ENCODE peak calls at places on chromosomes 7 and 10, in six cellular contexts. B is suprapubic skin, X is tibial nerve, S is spleen, Y is H1, U is prostate gland. E is an unnamed sample.

GRCh38 chr7:112296416-112296815 is 89.9 kb downstream of the ZNF277 start:
- DNase-seq in B (no peak), X (no peak), S (no peak), Y (no peak), U (no peak), E (no peak)

GRCh38 chr7:44383566-44383965 is 58.2 kb upstream of the CAMK2B start:
- DNase-seq in B (no peak), X (no peak), S (peak; percentile 69), Y (no peak), U (no peak), E (peak; percentile 8)

GRCh38 chr10:102633282-102633681 is 11.0 kb upstream of the TRIM8 start:
- DNase-seq in B (no peak), X (no peak), S (peak; percentile 84), Y (no peak), U (no peak), E (peak; percentile 70)

GRCh38 chr7:109094-109493 is 83.3 kb upstream of the FAM20C start:
- DNase-seq in B (no peak), X (no peak), S (peak; percentile 61), Y (no peak), U (no peak), E (no peak)

GRCh38 chr7:29987083-29987482 is 2.5 kb downstream of the SCRN1 start:
- DNase-seq in B (no peak), X (no peak), S (no peak), Y (no peak), U (no peak), E (no peak)

GRCh38 chr7:16579216-16579615 is 52.6 kb downstream of the LRRC72 start:
- DNase-seq in B (no peak), X (no peak), S (no peak), Y (no peak), U (no peak), E (no peak)

GRCh38 chr10:61451357-61451756 is 1.8 kb downstream of the TMEM26 start:
- DNase-seq in B (no peak), X (no peak), S (no peak), Y (no peak), U (no peak), E (no peak)

GRCh38 chr10:125639846-125640245 is 43.1 kb downstream of the TEX36 start:
- DNase-seq in B (no peak), X (no peak), S (no peak), Y (no peak), U (no peak), E (no peak)

GRCh38 chr7:16753102-16753931 is at the start of gene TSPAN13:
- DNase-seq in B (peak; percentile 82), X (no peak), S (peak; percentile 95), Y (peak; percentile 87), U (peak; percentile 94), E (peak; percentile 90)

GRCh38 chr7:6556196-6556595 is 4.9 kb upstream of the GRID2IP start:
- DNase-seq in B (no peak), X (no peak), S (no peak), Y (no peak), U (no peak), E (no peak)

DNA sequence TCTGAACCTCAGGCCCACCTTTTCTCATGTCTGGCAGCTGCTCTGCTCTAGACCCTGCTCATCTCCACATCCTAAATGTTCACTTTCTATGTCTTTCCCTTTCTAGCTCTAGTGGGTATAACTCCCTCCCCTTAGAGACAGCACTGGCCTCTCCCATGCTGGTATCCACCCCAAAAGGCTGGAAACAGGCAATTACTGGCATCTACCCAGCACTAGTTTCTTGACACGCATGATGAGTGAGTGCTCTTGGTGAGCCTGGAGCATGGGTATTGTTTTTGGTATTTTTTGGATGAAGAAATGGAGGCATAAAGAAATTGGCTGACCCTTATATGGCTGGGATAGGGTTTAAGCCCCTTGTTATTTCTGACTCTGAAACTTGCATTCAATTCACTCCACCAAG is 156.0 kb downstream of the EGFR start:
- DNase-seq in B (no peak), X (no peak), S (no peak), Y (no peak), U (no peak), E (no peak)
- H3K36me3 ChIP-seq in B (peaks cover 85% of the 10 kb centered on the region), X (peaks cover 40% of the 10 kb centered on the region), S (no peaks in the 10 kb centered on the region), Y (no peaks in the 10 kb centered on the region), U (no peaks in the 10 kb centered on the region), E (peaks cover 5% of the 10 kb centered on the region)

GRCh38 chr10:58352956-58353610 is 18.3 kb downstream of the UBE2D1 start:
- DNase-seq in B (no peak), X (no peak), S (no peak), Y (no peak), U (no peak), E (no peak)
- H3K4me1 ChIP-seq in B (no peaks in the 10 kb centered on the region), X (peaks cover 31% of the 10 kb centered on the region), S (peaks cover 86% of the 10 kb centered on the region), Y (peaks cover 3% of the 10 kb centered on the region), U (peaks cover 4% of the 10 kb centered on the region), E (peaks cover 14% of the 10 kb centered on the region)

DNA sequence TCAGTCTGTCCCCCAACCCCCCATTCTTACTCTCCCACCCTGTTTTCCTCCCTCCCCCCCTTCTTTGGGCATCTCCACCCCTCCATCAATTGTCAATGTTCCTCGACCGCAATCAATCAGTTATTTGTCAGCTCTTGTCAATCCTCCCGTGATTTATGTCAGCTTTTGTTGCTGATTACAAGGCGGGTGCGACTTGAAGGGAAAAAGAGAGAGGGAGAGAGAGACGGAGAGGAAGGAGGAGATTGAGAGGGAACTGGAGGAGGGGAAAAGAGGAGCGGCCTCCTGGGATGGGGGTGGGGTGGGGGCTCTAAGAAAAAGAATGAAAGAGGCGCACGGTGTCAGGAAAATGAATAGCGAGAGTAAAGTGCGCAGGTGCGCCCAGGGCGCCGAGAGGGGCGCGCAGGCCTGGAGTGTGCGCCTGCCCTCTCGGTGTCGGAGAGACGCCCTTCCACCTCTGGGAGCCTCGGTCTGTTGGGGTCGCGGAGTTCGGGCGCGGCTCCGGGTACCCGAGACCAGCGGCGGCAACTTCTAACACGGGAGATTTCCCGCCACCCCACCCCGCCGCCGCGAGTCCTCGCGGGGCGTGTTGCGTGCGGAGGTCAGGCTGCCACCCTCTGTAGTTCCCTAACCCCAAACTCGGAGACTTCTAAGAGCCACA is 1.1 kb upstream of the ZNF503 start:
- DNase-seq in B (no peak), X (peak; percentile 17), S (no peak), Y (no peak), U (peak; percentile 52), E (peak; percentile 47)
- TF ChIP-seq POLR2A in B (no peak), X (no peak), S (no peak), Y (no peak), U (peak; percentile 40), E (no peak)

GRCh38 chr7:137878333-137878961 is 31.7 kb upstream of the DGKI start:
- DNase-seq in B (peak; percentile 87), X (no peak), S (peak; percentile 81), Y (no peak), U (no peak), E (peak; percentile 68)

GRCh38 chr7:137881607-137882260 is 35.0 kb upstream of the DGKI start:
- DNase-seq in B (no peak), X (no peak), S (no peak), Y (no peak), U (no peak), E (no peak)

GRCh38 chr7:137880432-137880831 is 33.7 kb upstream of the DGKI start:
- DNase-seq in B (no peak), X (no peak), S (no peak), Y (no peak), U (no peak), E (no peak)

GRCh38 chr7:137877301-137877700 is 30.5 kb upstream of the DGKI start:
- DNase-seq in B (no peak), X (no peak), S (no peak), Y (no peak), U (no peak), E (no peak)

DNA sequence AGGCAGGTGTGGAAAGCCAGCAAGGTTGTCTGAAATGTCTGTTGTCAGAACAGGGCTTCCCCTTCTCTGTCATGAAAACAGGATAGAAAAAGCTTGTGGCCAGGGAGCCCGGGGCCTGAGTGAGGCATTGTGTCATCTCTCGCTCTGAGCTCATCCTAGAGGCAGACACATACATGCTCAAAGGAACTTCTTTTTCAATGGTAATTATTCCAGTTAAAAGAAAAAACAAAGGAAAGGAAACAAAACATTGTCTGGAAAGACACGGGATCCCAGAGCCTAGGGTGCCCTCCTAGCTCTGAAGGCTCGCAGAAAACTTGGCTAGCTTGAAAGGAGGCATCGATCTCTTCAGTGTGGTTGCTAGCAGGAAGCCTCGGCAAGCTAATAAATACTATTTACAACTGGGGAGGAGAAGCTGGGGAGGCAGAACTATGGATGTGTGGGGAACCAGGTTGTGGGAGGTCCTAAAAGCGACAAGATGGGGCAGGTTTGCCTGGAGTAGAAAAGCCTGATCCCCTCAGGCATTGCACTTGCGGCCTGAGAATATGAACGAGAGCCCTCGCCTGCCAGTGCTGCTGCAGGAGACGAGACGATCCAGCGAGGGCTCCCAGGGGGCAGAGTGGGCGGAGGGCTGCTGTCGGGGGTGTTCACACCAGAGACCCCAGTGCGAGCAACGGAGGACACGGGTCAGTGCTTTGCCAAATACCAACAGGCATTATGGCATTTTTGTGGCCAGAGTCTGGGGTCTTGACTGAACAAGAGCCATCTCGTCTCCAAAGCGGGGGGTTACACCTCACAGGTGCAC is 32.8 kb upstream of the DGKI start:
- DNase-seq in B (no peak), X (no peak), S (peak; percentile 70), Y (peak; percentile 71), U (no peak), E (no peak)
- H3K36me3 ChIP-seq in B (peaks cover 66% of the 10 kb centered on the region), X (peaks cover 78% of the 10 kb centered on the region), S (peaks cover 82% of the 10 kb centered on the region), Y (peaks cover 42% of the 10 kb centered on the region), U (peaks cover 3% of the 10 kb centered on the region), E (peaks cover 52% of the 10 kb centered on the region)

GRCh38 chr7:36286688-36287087 is 103.0 kb upstream of the ANLN start:
- DNase-seq in B (no peak), X (no peak), S (no peak), Y (no peak), U (no peak), E (no peak)
- H3K4me1 ChIP-seq in B (peaks cover 24% of the 10 kb centered on the region), X (peaks cover 42% of the 10 kb centered on the region), S (peaks cover 90% of the 10 kb centered on the region), Y (peaks cover 20% of the 10 kb centered on the region), U (peaks cover 16% of the 10 kb centered on the region), E (peaks cover 3% of the 10 kb centered on the region)

DNA sequence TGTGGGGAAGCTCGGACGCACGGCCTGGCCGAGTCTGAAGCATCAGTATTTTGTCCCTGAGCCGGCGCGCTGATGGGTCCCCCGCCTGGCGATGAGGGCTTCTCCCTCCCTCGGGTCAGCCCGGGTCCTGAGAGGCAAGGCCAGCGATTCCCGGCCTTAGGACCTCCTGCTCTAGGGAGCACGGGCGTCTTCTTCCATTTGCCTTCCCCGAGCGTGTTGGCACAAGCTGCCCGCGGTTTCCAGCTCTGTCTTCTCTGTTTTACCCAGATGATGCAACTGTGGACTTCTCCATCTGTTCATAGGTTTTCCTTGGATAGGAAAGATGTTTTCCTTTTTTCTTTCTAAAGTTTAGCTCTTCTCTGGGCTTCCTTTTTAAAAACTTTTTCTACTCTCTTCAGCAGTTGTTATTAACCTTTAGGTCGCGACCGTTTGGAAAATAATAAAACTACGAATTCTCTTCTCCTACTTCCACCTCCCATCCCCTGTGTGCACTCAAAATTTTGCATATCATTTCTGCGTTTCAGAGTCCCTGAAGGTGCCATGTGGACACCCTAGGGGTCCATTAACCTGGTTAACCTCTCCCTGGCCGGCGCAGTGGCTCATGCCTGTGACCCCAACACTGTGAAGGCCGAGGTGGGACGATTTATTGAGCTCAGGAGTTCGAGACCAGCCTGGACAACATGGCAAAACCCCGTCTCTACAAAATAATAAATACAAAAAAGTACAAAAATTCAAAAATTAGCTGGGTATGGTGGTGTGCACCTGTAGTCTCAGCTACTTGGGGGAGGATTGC is 1.4 kb upstream of the SLC25A28 start:
- DNase-seq in B (no peak), X (no peak), S (peak; percentile 82), Y (no peak), U (no peak), E (no peak)
- TF ChIP-seq POLR2A in B (no peak), X (peak; percentile 87), S (peak; percentile 21), Y (peak; percentile 40), U (peak; percentile 94), E (no peak)

GRCh38 chr7:70017371-70017770 is 419.1 kb downstream of the AUTS2 start:
- DNase-seq in B (no peak), X (no peak), S (no peak), Y (no peak), U (no peak), E (no peak)
- H3K36me3 ChIP-seq in B (no peaks in the 10 kb centered on the region), X (no peaks in the 10 kb centered on the region), S (no peaks in the 10 kb centered on the region), Y (no peaks in the 10 kb centered on the region), U (no peaks in the 10 kb centered on the region), E (no peaks in the 10 kb centered on the region)

E was measured in heart left ventricle.